ENCODE peak calls at places on chromosome 21, in six cellular contexts. S is mammary epithelial cell, P is fibroblast of mammary gland, N is Calu3, L is SK-N-SH, R is breast epithelium. W is an unnamed sample.

GRCh38 chr21:36466061-36466511 is 13.8 kb downstream of the CLDN14 start:
- DNase-seq in P (peak), N (no peak), S (no peak), R (no peak), L (no peak), W (no peak)

GRCh38 chr21:29189358-29189757 is 58.9 kb downstream of the MAP3K7CL start:
- DNase-seq in S (no peak), P (peak), R (no peak), L (no peak), N (no peak), W (peak)

GRCh38 chr21:41374177-41374712 is 12.4 kb downstream of the MX2 start:
- DNase-seq in S (no peak), R (no peak), N (no peak), P (no peak), L (no peak), W (no peak)

GRCh38 chr21:14121719-14122118 is 89.0 kb downstream of the LIPI start:
- DNase-seq in N (no peak), S (no peak), P (no peak), R (no peak), L (no peak), W (no peak)

GRCh38 chr21:42568834-42569731 is 55.4 kb downstream of the SLC37A1 start:
- DNase-seq in N (no peak), L (no peak), R (no peak), P (no peak), S (no peak), W (no peak)

GRCh38 chr21:24290151-24290833 is 1317.0 kb downstream of the MRPL39 start:
- DNase-seq in R (no peak), P (no peak), S (no peak), N (no peak), L (no peak), W (no peak)

GRCh38 chr21:25036775-25037174 is 570.5 kb downstream of the MRPL39 start:
- DNase-seq in S (no peak), R (no peak), P (no peak), N (no peak), L (no peak), W (no peak)

GRCh38 chr21:42219606-42220137 is 732 bp downstream of the ABCG1 start:
- DNase-seq in L (peak), S (no peak), N (no peak), R (no peak), P (no peak), W (no peak)

GRCh38 chr21:45405819-45406762 is 1.1 kb downstream of the COL18A1 start:
- DNase-seq in L (peak), N (peak), R (no peak), P (peak), S (peak), W (no peak)

GRCh38 chr21:45408271-45408791 is 3.4 kb downstream of the COL18A1 start:
- DNase-seq in P (no peak), N (no peak), S (no peak), L (no peak), R (no peak), W (no peak)

GRCh38 chr21:45406801-45407628 is 2.0 kb downstream of the COL18A1 start:
- DNase-seq in N (no peak), S (no peak), R (no peak), L (no peak), P (peak), W (no peak)

GRCh38 chr21:45408811-45409261 is 3.9 kb downstream of the COL18A1 start:
- DNase-seq in P (no peak), L (peak), S (no peak), R (no peak), N (no peak), W (no peak)

GRCh38 chr21:45407629-45408247 is 2.8 kb downstream of the COL18A1 start:
- DNase-seq in P (no peak), R (no peak), N (no peak), S (no peak), L (no peak), W (no peak)
- TF ChIP-seq CTCF in P (no peak), R (no peak), N (no peak), S (no peak), L (peak), W (no peak)

DNA sequence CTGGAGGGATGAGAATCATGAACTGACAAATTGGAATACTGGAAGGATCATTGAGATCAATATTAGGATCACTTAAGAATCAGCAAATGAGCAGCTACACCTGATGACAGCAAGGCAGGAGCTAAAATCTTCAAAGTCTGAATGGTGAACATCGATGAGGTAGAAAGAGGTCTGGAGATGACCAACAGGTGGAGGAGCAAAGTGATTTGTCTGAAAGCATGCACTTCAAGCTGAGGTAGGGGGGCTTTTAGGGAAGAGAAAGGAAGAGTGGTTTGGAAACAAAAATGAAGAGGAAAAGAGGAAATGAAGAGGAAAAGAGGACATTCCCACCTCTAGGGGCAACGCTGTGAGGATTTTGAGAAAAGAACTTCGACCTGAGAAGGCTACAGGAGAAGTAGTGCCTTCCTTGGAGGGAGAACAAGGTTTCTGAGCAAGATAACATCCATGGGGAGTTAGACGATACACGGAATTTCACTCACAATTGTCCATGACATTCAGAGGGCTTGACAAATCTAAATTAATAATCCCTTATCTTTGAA is 79.0 kb downstream of the APP start:
- DNase-seq in P (no peak), N (no peak), S (no peak), R (no peak), L (no peak), W (no peak)
- TF ChIP-seq CTCF in P (peak), N (no peak), S (no peak), R (no peak), L (peak), W (no peak)

GRCh38 chr21:34688145-34688544 is 19.4 kb downstream of the CLIC6 start:
- DNase-seq in L (peak), P (peak), R (no peak), N (no peak), S (no peak), W (no peak)
- TF ChIP-seq CTCF in L (peak), P (peak), R (no peak), N (no peak), S (no peak), W (peak)

GRCh38 chr21:37873655-37874054 is 42.6 kb downstream of the KCNJ6 start:
- DNase-seq in S (no peak), N (no peak), P (no peak), R (no peak), L (no peak), W (no peak)
- TF ChIP-seq CTCF in S (no peak), N (no peak), P (peak), R (no peak), L (no peak), W (peak)

GRCh38 chr21:30434033-30434631 is 4.1 kb downstream of the KRTAP13-4 start:
- DNase-seq in P (peak), R (no peak), N (peak), L (peak), S (peak), W (peak)
- TF ChIP-seq CTCF in P (peak), R (no peak), N (peak), L (peak), S (peak), W (peak)

GRCh38 chr21:32782698-32783097 is 11.1 kb upstream of the PAXBP1 start:
- DNase-seq in S (no peak), R (no peak), N (no peak), L (no peak), P (peak), W (peak)
- TF ChIP-seq CTCF in S (no peak), R (no peak), N (no peak), L (peak), P (no peak), W (peak)

GRCh38 chr21:46243865-46244490 is 15.4 kb upstream of the LSS start:
- DNase-seq in S (no peak), L (no peak), N (no peak), P (no peak), R (no peak), W (no peak)

GRCh38 chr21:46243325-46243724 is 14.8 kb upstream of the LSS start:
- DNase-seq in P (no peak), N (no peak), R (no peak), L (no peak), S (no peak), W (no peak)

GRCh38 chr21:46246345-46246744 is 17.8 kb upstream of the LSS start:
- DNase-seq in L (no peak), P (no peak), S (no peak), N (no peak), R (no peak), W (no peak)

GRCh38 chr21:46244602-46245001 is 16.0 kb upstream of the LSS start:
- DNase-seq in P (no peak), N (no peak), L (no peak), S (no peak), R (no peak), W (no peak)

DNA sequence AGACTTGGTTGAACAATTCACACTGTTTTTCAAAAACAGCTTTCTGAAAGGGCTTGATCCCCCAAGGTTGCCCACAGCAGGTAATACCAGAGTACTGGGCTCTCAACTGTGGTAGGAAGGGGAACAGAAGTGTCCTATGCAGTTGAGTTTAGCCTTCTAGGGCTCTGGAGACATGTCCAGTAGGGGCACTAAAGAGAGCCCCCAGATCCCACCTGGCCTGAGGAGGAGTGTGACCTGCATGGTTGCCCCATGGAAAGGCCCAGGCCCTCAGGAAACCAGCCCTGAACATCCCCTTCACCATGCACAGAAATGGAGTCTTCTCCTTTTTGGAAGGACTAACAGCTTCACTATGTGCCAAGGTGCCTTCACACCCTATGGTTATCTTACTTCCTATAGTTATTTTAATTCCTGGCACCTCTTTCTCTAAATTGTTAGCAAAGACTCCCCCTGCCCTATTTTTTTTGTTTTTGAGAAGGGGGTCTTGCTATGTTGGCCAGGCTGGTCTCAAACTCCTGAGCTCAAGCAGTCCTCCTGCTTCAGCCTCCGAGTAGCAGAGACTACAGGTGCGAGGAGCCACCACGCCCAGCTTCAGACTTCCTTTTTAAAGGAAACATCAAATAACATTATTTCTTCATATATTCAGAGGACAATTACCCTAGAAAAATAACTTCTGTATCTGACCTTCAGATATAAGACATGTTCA is 16.8 kb upstream of the LSS start:
- DNase-seq in N (no peak), L (no peak), S (no peak), P (no peak), R (no peak), W (no peak)
- TF ChIP-seq CTCF in N (no peak), L (no peak), S (no peak), P (no peak), R (no peak), W (no peak)

GRCh38 chr21:43904316-43904925 is 39.4 kb downstream of the AGPAT3 start:
- DNase-seq in N (no peak), P (no peak), S (no peak), R (no peak), L (peak), W (no peak)
- TF ChIP-seq CTCF in N (no peak), P (no peak), S (no peak), R (no peak), L (no peak), W (no peak)

GRCh38 chr21:35050348-35051286 is 1.5 kb upstream of the RUNX1 start:
- DNase-seq in S (peak), L (no peak), R (no peak), N (no peak), P (peak), W (peak)

GRCh38 chr21:35051287-35051818 is 2.3 kb upstream of the RUNX1 start:
- DNase-seq in P (peak), N (peak), R (peak), L (no peak), S (peak), W (peak)

GRCh38 chr21:35052786-35053185 is 3.7 kb upstream of the RUNX1 start:
- DNase-seq in N (no peak), L (no peak), P (no peak), S (no peak), R (no peak), W (no peak)

GRCh38 chr21:35057428-35057827 is 8.3 kb upstream of the RUNX1 start:
- DNase-seq in L (no peak), R (no peak), N (no peak), P (no peak), S (no peak), W (no peak)

DNA sequence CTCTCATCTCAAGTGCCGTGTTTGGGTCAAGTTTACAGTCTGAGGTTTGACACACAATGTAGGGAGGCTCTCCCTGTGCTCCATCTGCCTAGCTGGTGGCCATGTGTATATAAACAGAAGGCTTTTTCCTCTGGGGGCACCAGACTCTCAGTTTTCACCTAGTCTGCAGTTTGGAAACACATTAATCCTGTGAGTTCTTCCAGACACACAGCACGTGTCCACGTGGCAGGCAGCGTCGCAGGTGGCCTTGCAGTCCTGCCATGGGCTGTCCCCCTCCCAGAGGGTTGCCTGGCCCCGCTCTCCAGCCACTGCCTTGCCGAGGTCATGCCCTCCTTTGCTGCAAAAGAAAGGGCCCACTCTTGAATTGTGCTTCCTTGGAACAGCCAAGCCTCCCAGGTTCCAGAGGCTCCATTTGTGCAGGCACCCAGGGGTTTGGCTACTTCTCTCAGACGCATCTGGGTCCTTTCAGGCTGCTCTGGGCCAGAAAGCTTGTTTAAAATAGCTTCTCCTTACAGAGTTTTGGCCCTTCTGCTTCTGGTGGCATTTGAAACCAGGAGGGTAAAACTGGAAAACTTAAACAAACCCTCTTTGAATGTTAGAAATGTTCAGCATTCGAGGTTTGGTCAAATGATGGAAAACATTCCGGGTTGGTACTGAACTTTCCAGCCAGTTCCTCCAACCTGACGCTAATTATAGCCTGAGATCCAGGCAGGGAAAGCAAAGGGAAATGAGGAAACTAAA is 4.4 kb upstream of the RUNX1 start:
- DNase-seq in S (no peak), P (no peak), N (no peak), R (no peak), L (no peak), W (peak)
- TF ChIP-seq CTCF in S (no peak), P (no peak), N (no peak), R (no peak), L (peak), W (peak)